ENCODE peak calls at places on chromosomes 12 and 14, in ten cellular contexts. X, C, Z, R, D, G, E, N, H and V are unnamed samples.

GRCh38 chr12:43988838-43989560 is 153.1 kb downstream of the TMEM117 start:
- DNase-seq in X (no peak), C (no peak), Z (no peak), R (no peak), D (no peak), G (no peak), E (no peak), N (peak), H (no peak), V (no peak)

GRCh38 chr14:93939304-93940229 is 12.4 kb downstream of the FAM181A start:
- DNase-seq in X (no peak), C (peak), Z (peak), R (peak), D (peak), G (peak), E (peak), N (peak), H (peak), V (peak)

GRCh38 chr12:118126119-118126757 is 9.7 kb upstream of the PEBP1 start:
- DNase-seq in X (peak), C (no peak), Z (no peak), R (peak), D (no peak), G (no peak), E (peak), N (no peak), H (no peak), V (no peak)

GRCh38 chr14:34220921-34221320 is 241.1 kb downstream of the SPTSSA start:
- DNase-seq in X (no peak), C (no peak), Z (no peak), R (no peak), D (no peak), G (no peak), E (no peak), N (no peak), H (no peak), V (no peak)

GRCh38 chr12:13250416-13250815 is 53.9 kb downstream of the EMP1 start:
- DNase-seq in X (no peak), C (no peak), Z (no peak), R (no peak), D (no peak), G (no peak), E (no peak), N (peak), H (no peak), V (no peak)

GRCh38 chr14:67710209-67710608 is 8.5 kb downstream of the RDH12 start:
- DNase-seq in X (no peak), C (no peak), Z (no peak), R (no peak), D (no peak), G (no peak), E (no peak), N (peak), H (no peak), V (no peak)

GRCh38 chr12:121990692-121991603 is 30.7 kb upstream of the BCL7A start:
- DNase-seq in X (no peak), C (no peak), Z (no peak), R (no peak), D (no peak), G (no peak), E (no peak), N (peak), H (no peak), V (peak)

GRCh38 chr14:23061995-23062394 is 4.7 kb upstream of the CDH24 start:
- DNase-seq in X (no peak), C (no peak), Z (no peak), R (no peak), D (no peak), G (no peak), E (no peak), N (peak), H (no peak), V (no peak)

GRCh38 chr12:51926718-51927117 is 19.4 kb downstream of the ACVRL1 start:
- DNase-seq in X (no peak), C (peak), Z (no peak), R (peak), D (peak), G (peak), E (no peak), N (peak), H (no peak), V (peak)

GRCh38 chr12:19021646-19022045 is 107.9 kb upstream of the PLEKHA5 start:
- DNase-seq in X (no peak), C (no peak), Z (no peak), R (peak), D (no peak), G (no peak), E (no peak), N (peak), H (no peak), V (no peak)

GRCh38 chr14:75242546-75243273 is 35.9 kb upstream of the FOS start:
- DNase-seq in X (no peak), C (no peak), Z (no peak), R (peak), D (no peak), G (no peak), E (no peak), N (peak), H (no peak), V (no peak)

GRCh38 chr14:96167224-96168148 is 37.2 kb upstream of the BDKRB2 start:
- DNase-seq in X (no peak), C (no peak), Z (no peak), R (peak), D (no peak), G (no peak), E (no peak), N (peak), H (peak), V (no peak)

GRCh38 chr12:2682301-2683282 is 112.2 kb upstream of the FKBP4 start:
- DNase-seq in X (no peak), C (peak), Z (peak), R (peak), D (no peak), G (peak), E (no peak), N (peak), H (peak), V (no peak)

GRCh38 chr14:77603654-77604270 is 12.7 kb downstream of the SPTLC2 start:
- DNase-seq in X (no peak), C (no peak), Z (no peak), R (peak), D (no peak), G (no peak), E (peak), N (no peak), H (no peak), V (no peak)

GRCh38 chr14:104707629-104708595 is 16.1 kb upstream of the ADSS1 start:
- DNase-seq in X (no peak), C (no peak), Z (no peak), R (no peak), D (no peak), G (no peak), E (no peak), N (no peak), H (no peak), V (no peak)

GRCh38 chr14:101628471-101628966 is 67.2 kb downstream of the DIO3 start:
- DNase-seq in X (no peak), C (peak), Z (peak), R (peak), D (peak), G (peak), E (peak), N (peak), H (peak), V (peak)

GRCh38 chr12:76519538-76519937 is 40.0 kb downstream of the OSBPL8 start:
- DNase-seq in X (no peak), C (no peak), Z (no peak), R (no peak), D (peak), G (no peak), E (no peak), N (peak), H (no peak), V (peak)

GRCh38 chr12:98185606-98186005 is 329.8 kb upstream of the TMPO start:
- DNase-seq in X (no peak), C (no peak), Z (no peak), R (no peak), D (no peak), G (no peak), E (no peak), N (peak), H (no peak), V (no peak)

GRCh38 chr12:72272731-72273498 is 745 bp downstream of the TRHDE start:
- DNase-seq in X (peak), C (no peak), Z (no peak), R (no peak), D (no peak), G (no peak), E (peak), N (peak), H (peak), V (no peak)

GRCh38 chr14:77470192-77470870 is 12.4 kb downstream of the AHSA1 start:
- DNase-seq in X (no peak), C (no peak), Z (no peak), R (peak), D (no peak), G (no peak), E (no peak), N (no peak), H (no peak), V (no peak)

GRCh38 chr12:90036641-90037040 is 328.0 kb upstream of the ATP2B1 start:
- DNase-seq in X (no peak), C (no peak), Z (no peak), R (no peak), D (no peak), G (no peak), E (no peak), N (peak), H (no peak), V (no peak)

GRCh38 chr14:55097894-55098560 is 31.0 kb upstream of the LGALS3 start:
- DNase-seq in X (no peak), C (no peak), Z (no peak), R (peak), D (peak), G (peak), E (peak), N (no peak), H (no peak), V (peak)

GRCh38 chr14:49408187-49408963 is 177.8 kb downstream of the RPS29 start:
- DNase-seq in X (no peak), C (no peak), Z (no peak), R (no peak), D (no peak), G (no peak), E (no peak), N (no peak), H (no peak), V (no peak)

GRCh38 chr14:101584049-101584859 is 23.0 kb downstream of the DIO3 start:
- DNase-seq in X (peak), C (no peak), Z (peak), R (no peak), D (no peak), G (no peak), E (no peak), N (peak), H (no peak), V (no peak)

GRCh38 chr14:67551940-67552339 is 18.9 kb downstream of the PLEKHH1 start:
- DNase-seq in X (no peak), C (no peak), Z (no peak), R (no peak), D (no peak), G (no peak), E (no peak), N (no peak), H (no peak), V (no peak)

GRCh38 chr12:6778212-6778570 is 5.9 kb downstream of the LAG3 start:
- DNase-seq in X (no peak), C (no peak), Z (no peak), R (no peak), D (no peak), G (no peak), E (peak), N (peak), H (peak), V (no peak)

GRCh38 chr14:55332654-55333570 is 61.7 kb downstream of the FBXO34 start:
- DNase-seq in X (no peak), C (peak), Z (no peak), R (no peak), D (no peak), G (no peak), E (no peak), N (no peak), H (no peak), V (no peak)

GRCh38 chr12:131041216-131041967 is 87.7 kb downstream of the ADGRD1 start:
- DNase-seq in X (no peak), C (no peak), Z (no peak), R (no peak), D (no peak), G (no peak), E (no peak), N (no peak), H (no peak), V (no peak)

GRCh38 chr12:91123236-91123635 is 11.9 kb upstream of the LUM start:
- DNase-seq in X (no peak), C (no peak), Z (no peak), R (no peak), D (no peak), G (no peak), E (no peak), N (peak), H (no peak), V (no peak)

GRCh38 chr14:75293920-75294648 is 15.5 kb downstream of the FOS start:
- DNase-seq in X (peak), C (peak), Z (peak), R (peak), D (peak), G (peak), E (peak), N (peak), H (peak), V (peak)

GRCh38 chr14:34365309-34365915 is 96.6 kb downstream of the SPTSSA start:
- DNase-seq in X (no peak), C (no peak), Z (no peak), R (no peak), D (no peak), G (no peak), E (no peak), N (peak), H (no peak), V (no peak)

GRCh38 chr12:120944645-120945217 is 33.6 kb upstream of the HNF1A start:
- DNase-seq in X (no peak), C (peak), Z (peak), R (peak), D (peak), G (peak), E (no peak), N (peak), H (peak), V (peak)

GRCh38 chr12:123998960-123999359 is 25.9 kb downstream of the ZNF664 start:
- DNase-seq in X (no peak), C (no peak), Z (no peak), R (no peak), D (no peak), G (no peak), E (no peak), N (peak), H (no peak), V (no peak)

GRCh38 chr12:89575405-89575804 is 49.6 kb upstream of the POC1B start:
- DNase-seq in X (no peak), C (no peak), Z (no peak), R (no peak), D (no peak), G (no peak), E (no peak), N (no peak), H (no peak), V (no peak)

GRCh38 chr12:118061876-118062791 is 1.2 kb upstream of the WSB2 start:
- DNase-seq in X (peak), C (no peak), Z (peak), R (peak), D (no peak), G (no peak), E (no peak), N (peak), H (peak), V (peak)